ENCODE peak calls at places on chromosomes 2 and 18, in four cellular contexts. C, V, S and P are unnamed samples.

GRCh38 chr2:13334545-13334944 is 617.8 kb downstream of the TRIB2 start:
- DNase-seq in C (no peak), V (no peak), S (no peak), P (no peak)

GRCh38 chr2:8636691-8637636 is 44.9 kb upstream of the ID2 start:
- DNase-seq in C (no peak), V (no peak), S (no peak), P (peak)

GRCh38 chr2:51120754-51121280 is 88.9 kb upstream of the NRXN1 start:
- DNase-seq in C (no peak), V (no peak), S (no peak), P (no peak)

GRCh38 chr18:24791736-24792135 is 331.3 kb downstream of the HRH4 start:
- DNase-seq in C (no peak), V (no peak), S (no peak), P (no peak)

GRCh38 chr2:124027182-124027581 is 2.1 kb downstream of the CNTNAP5 start:
- DNase-seq in C (peak), V (peak), S (peak), P (peak)

GRCh38 chr18:6682437-6683111 is 46.9 kb upstream of the ARHGAP28 start:
- DNase-seq in C (no peak), V (peak), S (no peak), P (no peak)

GRCh38 chr2:218230882-218231281 is 13.9 kb downstream of the ARPC2 start:
- DNase-seq in C (no peak), V (peak), S (peak), P (no peak)

GRCh38 chr2:67446504-67446911 is 49.4 kb downstream of the ETAA1 start:
- DNase-seq in C (no peak), V (no peak), S (no peak), P (no peak)

GRCh38 chr2:40113997-40114396 is 334.9 kb upstream of the THUMPD2 start:
- DNase-seq in C (no peak), V (no peak), S (no peak), P (no peak)

GRCh38 chr2:231123362-231123898 is 1.4 kb downstream of the HTR2B start:
- DNase-seq in C (no peak), V (no peak), S (no peak), P (peak)

GRCh38 chr2:66439291-66440010 is 4.5 kb downstream of the MEIS1 start:
- DNase-seq in C (no peak), V (no peak), S (no peak), P (peak)

GRCh38 chr2:230891509-230891908 is 26.8 kb downstream of the ITM2C start:
- DNase-seq in C (no peak), V (no peak), S (no peak), P (no peak)

GRCh38 chr2:240812301-240812680 is 7.7 kb downstream of the KIF1A start:
- DNase-seq in C (no peak), V (no peak), S (no peak), P (no peak)

GRCh38 chr18:47418746-47419145 is 167.3 kb upstream of the SKOR2 start:
- DNase-seq in C (no peak), V (no peak), S (no peak), P (no peak)

GRCh38 chr2:148812306-148812705 is 62.7 kb upstream of the KIF5C start:
- DNase-seq in C (no peak), V (no peak), S (no peak), P (no peak)

DNA sequence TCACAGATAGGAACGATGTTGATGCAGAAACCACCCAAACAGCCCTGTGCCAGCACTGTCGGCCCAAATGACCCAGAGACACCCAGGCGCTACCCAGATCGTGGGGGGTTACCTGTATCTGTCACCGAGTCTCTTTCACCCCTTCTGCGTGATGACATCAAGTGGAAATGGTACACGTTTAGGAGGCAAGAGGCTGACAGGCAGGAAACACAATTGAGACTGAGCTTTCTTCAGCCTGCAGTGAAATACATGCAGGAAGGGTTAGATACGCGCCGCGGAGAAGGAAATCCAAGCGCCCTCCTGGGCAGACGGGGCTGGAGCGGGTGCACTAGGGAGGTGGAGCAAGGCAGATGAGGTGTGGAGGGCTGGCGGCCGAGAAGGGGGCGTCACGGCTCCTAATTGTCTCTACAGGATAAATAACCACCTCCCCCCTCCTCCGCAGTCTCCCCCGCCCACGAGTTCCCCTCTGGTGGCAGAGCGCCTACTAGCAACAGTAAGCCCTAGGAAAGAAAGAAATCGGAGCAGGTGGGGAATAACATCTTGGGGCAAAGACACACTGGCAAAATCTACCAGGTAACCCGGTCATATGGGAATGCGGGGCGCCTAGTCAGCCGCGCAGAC is at the start of gene RNF152:
- DNase-seq in C (peak), V (no peak), S (no peak), P (peak)
- TF ChIP-seq CTCF in C (no peak), V (no peak), S (no peak), P (no peak)

DNA sequence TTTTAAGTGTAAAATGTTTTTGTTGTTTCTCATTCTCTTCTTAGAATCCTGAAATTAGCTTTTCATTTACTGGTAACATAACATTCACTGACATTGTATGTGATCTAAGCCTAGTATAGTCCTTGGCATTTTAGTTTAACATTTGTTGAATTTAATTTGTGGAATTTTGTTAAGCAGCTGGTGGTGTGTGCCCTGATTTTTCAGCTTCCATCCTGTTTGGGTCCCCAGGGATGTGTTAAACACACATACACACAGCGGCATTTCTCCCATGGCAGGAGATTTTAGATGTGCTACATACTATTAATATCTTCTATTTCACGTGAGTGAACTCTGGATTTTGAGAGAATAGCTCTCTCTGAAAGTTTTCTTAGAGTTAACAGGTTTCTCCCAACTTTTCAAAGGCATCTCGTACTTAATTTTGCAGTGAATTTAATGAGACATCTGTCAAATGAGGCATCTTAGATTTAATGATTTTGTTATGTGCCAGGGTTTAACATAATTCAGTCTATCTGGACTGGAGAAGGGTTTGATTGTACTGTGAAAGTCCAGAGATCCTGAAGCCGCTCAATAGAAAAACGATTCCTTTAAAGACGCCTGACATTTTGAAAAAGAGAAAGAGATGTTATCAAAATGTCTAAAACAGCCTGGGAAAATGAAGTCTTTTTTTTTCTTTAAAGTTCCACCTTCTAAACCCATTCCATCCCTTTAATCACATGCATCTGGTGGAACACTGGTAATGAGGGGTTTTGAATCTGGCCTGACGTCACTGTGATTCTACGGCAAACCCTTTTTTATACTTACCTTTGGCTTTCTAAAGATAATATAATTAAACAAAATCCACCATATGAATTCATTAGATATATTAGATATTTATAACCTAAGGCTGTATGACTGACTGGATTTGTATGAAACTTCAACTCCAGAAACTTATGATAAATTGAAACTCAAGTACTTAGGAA is 6.8 kb downstream of the PHLPP1 start:
- DNase-seq in C (no peak), V (no peak), S (no peak), P (no peak)
- TF ChIP-seq CTCF in C (no peak), V (no peak), S (no peak), P (no peak)

GRCh38 chr2:201235865-201236811 is 24.2 kb upstream of the CASP8 start:
- DNase-seq in C (peak), V (peak), S (peak), P (peak)

GRCh38 chr2:201242562-201243277 is 17.6 kb upstream of the CASP8 start:
- DNase-seq in C (no peak), V (no peak), S (no peak), P (no peak)

GRCh38 chr2:201233192-201234166 is 26.9 kb upstream of the CASP8 start:
- DNase-seq in C (no peak), V (peak), S (peak), P (no peak)

GRCh38 chr2:201234167-201235139 is 25.9 kb upstream of the CASP8 start:
- DNase-seq in C (no peak), V (no peak), S (no peak), P (no peak)

GRCh38 chr2:201237486-201238241 is 22.7 kb upstream of the CASP8 start:
- DNase-seq in C (no peak), V (no peak), S (no peak), P (no peak)
- TF ChIP-seq CTCF in C (no peak), V (no peak), S (no peak), P (no peak)

GRCh38 chr2:25041307-25041927 is 459 bp upstream of the EFR3B start:
- DNase-seq in C (peak), V (peak), S (peak), P (peak)
- TF ChIP-seq CTCF in C (peak), V (no peak), S (no peak), P (peak)

GRCh38 chr2:157842106-157842879 is 33.8 kb downstream of the ACVR1 start:
- DNase-seq in C (no peak), V (no peak), S (no peak), P (no peak)

GRCh38 chr2:157839822-157840221 is 36.3 kb downstream of the ACVR1 start:
- DNase-seq in C (no peak), V (peak), S (no peak), P (no peak)

GRCh38 chr2:157839162-157839801 is 36.8 kb downstream of the ACVR1 start:
- DNase-seq in C (peak), V (peak), S (no peak), P (peak)

GRCh38 chr2:157841485-157841884 is 34.6 kb downstream of the ACVR1 start:
- DNase-seq in C (no peak), V (no peak), S (no peak), P (no peak)

GRCh38 chr2:157840568-157841156 is 35.5 kb downstream of the ACVR1 start:
- DNase-seq in C (no peak), V (peak), S (peak), P (no peak)
- TF ChIP-seq CTCF in C (peak), V (peak), S (no peak), P (no peak)

GRCh38 chr2:238773472-238773871 is 74.4 kb upstream of the TWIST2 start:
- DNase-seq in C (no peak), V (no peak), S (no peak), P (no peak)

GRCh38 chr2:238776003-238776640 is 71.8 kb upstream of the TWIST2 start:
- DNase-seq in C (no peak), V (no peak), S (no peak), P (no peak)

GRCh38 chr2:238774980-238775509 is 72.8 kb upstream of the TWIST2 start:
- DNase-seq in C (no peak), V (no peak), S (no peak), P (no peak)

GRCh38 chr2:238777369-238778067 is 70.4 kb upstream of the TWIST2 start:
- DNase-seq in C (no peak), V (no peak), S (no peak), P (no peak)

DNA sequence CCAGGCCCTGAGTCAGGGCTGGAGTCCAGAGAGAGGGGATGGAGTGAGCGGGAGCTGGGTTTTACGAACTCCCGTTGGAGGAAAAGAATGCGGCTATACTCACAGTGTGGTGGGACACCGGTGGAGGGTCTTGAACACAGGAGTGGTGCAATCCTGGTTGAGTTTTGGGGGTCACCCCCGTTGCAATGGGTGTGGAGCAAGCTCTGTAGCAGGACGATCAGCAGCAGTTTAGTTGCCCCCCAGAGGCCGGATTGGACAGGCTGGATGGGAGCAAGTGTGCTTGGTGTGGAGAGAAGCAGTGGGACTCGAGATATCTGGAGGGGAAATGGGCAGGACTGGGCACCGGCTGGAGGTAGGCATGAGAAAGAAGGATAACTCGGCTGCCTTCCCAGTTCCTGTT is 72.3 kb upstream of the TWIST2 start:
- DNase-seq in C (no peak), V (no peak), S (no peak), P (no peak)
- TF ChIP-seq CTCF in C (no peak), V (no peak), S (no peak), P (no peak)

GRCh38 chr2:54388093-54388492 is 68.0 kb upstream of the SPTBN1 start:
- DNase-seq in C (no peak), V (no peak), S (no peak), P (no peak)

GRCh38 chr2:54385271-54385670 is 70.9 kb upstream of the SPTBN1 start:
- DNase-seq in C (no peak), V (no peak), S (no peak), P (no peak)

GRCh38 chr2:54387592-54387991 is 68.5 kb upstream of the SPTBN1 start:
- DNase-seq in C (no peak), V (no peak), S (no peak), P (no peak)

GRCh38 chr2:54386585-54386984 is 69.5 kb upstream of the SPTBN1 start:
- DNase-seq in C (no peak), V (no peak), S (no peak), P (no peak)

DNA sequence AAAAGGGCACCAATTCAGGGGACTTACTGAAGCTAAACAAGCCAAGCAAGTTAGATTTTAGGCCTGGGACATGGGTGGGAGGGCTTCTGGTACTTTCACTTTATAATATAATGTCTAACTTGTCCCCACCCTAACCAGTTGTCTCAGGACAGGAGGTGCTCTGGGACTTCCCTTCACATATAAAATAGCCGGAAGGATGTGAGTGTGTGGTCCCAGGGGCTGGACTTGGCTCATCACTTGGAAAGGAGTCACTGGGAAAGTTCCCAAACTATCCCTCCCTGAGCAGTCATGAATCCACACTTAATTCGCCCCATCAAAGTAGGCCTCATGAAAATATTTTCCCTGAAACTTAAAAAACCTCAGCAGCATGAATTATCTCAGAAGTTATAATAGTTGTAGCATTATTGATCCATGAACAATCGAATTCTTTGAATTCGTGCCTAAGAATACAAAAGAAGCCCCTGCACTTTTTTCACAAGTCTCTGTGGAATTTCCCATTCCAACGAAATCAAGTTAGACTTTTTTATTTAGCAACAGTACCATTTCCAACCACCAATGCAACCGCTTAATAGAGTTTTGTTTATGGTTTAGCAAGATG is 69.0 kb upstream of the SPTBN1 start:
- DNase-seq in C (no peak), V (no peak), S (no peak), P (no peak)
- TF ChIP-seq CTCF in C (no peak), V (no peak), S (no peak), P (no peak)

DNA sequence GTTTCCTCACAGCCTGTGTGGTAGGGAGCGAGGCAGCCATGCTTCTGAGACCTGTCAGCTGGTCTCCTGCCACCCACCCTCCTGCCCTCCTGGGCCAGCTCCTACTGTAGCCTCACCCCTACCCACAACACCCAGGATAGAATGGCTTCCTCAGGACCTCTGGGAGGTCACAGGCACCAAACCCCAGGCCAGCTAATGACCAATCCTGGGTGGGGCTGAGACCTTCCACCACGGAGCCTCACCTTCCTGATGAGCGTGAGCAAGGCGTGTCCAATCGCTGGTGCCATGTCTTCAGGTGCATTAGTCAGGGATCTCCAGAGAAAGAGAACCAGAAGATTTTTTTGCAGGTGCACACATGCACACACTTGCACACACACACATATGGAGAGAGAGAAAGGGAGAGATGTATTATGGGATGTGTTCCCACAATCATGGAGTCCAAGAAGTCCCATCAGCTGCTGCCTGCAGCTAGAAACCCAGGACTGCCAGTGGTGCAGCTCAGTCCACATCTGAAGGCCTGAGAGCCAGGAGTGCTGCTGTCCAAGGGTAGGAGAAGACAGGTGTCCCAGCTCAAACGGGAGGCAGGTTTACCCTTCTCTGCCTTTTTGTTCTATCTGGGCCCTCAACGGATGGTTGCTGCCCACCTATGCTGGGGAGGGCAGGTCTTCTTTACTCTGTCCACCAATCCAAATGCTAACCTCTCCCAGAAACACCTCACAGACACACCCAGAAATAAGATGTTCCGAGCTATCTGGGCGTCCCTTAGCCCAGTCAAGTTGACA is 70.4 kb upstream of the HDAC4 start:
- DNase-seq in C (no peak), V (no peak), S (no peak), P (no peak)
- TF ChIP-seq CTCF in C (no peak), V (no peak), S (no peak), P (no peak)

GRCh38 chr2:46298522-46299351 is 1.5 kb downstream of the EPAS1 start:
- DNase-seq in C (peak), V (peak), S (peak), P (peak)

GRCh38 chr2:46298272-46298521 is 990 bp downstream of the EPAS1 start:
- DNase-seq in C (no peak), V (no peak), S (no peak), P (no peak)

GRCh38 chr2:46296840-46297545 is at the start of gene EPAS1:
- DNase-seq in C (peak), V (peak), S (peak), P (peak)

GRCh38 chr2:46296216-46296839 is 879 bp upstream of the EPAS1 start:
- DNase-seq in C (no peak), V (no peak), S (peak), P (no peak)

DNA sequence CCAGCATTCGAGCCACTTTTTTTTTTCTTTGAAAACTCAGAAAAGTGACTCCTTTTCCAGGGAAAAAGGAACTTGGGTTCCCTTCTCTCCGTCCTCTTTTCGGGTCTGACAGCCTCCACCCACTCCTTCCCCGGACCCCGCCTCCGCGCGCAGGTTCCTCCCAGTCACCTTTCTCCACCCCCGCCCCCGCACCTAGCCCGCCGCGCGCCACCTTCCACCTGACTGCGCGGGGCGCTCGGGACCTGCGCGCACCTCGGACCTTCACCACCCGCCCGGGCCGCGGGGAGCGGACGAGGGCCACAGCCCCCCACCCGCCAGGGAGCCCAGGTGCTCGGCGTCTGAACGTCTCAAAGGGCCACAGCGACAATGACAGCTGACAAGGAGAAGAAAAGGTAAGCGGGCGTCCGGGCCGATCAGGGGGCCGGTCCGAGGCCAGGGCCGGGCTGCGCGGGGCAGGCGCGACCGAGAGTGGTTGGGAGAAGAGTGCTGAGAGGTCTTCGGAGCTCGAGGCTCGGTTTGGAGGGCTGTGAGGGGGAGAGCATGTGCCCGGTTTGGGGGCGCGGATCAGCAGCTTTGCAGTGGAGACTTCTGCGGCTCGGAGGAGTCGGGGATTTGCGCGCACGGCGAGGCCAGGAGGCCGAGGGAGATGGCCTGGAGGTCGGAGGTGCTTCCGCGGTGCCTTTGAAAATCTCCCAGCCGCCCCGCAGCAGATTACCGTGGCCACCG is 502 bp downstream of the EPAS1 start:
- DNase-seq in C (no peak), V (peak), S (peak), P (peak)
- TF ChIP-seq CTCF in C (no peak), V (peak), S (no peak), P (no peak)

GRCh38 chr2:69767034-69767433 is 25.1 kb downstream of the ANXA4 start:
- DNase-seq in C (no peak), V (no peak), S (no peak), P (no peak)
- TF ChIP-seq CTCF in C (no peak), V (no peak), S (no peak), P (no peak)